ENCODE peak calls at places on chromosomes 7 and 10, in four cellular contexts. A is suprapubic skin, N is IMR-90, H is spleen. C is an unnamed sample.
A peak's percentile ranks its signal among the peaks of the same experiment; 100 is the strongest.

GRCh38 chr7:96710544-96710943 is 898 bp upstream of the SEM1 start:
- DNase-seq in N (no peak), A (no peak), H (no peak), C (no peak)

GRCh38 chr10:120409816-120410215 is 47.2 kb upstream of the PLPP4 start:
- DNase-seq in A (no peak), H (no peak), N (no peak), C (no peak)

GRCh38 chr7:55964261-55964801 is at the start of gene NIPSNAP2:
- DNase-seq in N (peak; percentile 35), A (no peak), H (no peak), C (no peak)

GRCh38 chr7:29878081-29878688 is 71.9 kb downstream of the WIPF3 start:
- DNase-seq in A (no peak), N (peak; percentile 46), H (no peak), C (no peak)

GRCh38 chr10:4824791-4825310 is 1.2 kb upstream of the AKR1E2 start:
- DNase-seq in N (no peak), A (no peak), H (no peak), C (no peak)

GRCh38 chr10:86580549-86580886 is 58.9 kb upstream of the WAPL start:
- DNase-seq in A (no peak), H (no peak), N (no peak), C (no peak)

GRCh38 chr10:76393875-76394706 is 962.7 kb downstream of the LRMDA start:
- DNase-seq in A (no peak), N (peak; percentile 38), H (no peak), C (no peak)

GRCh38 chr7:2460641-2461040 is 15.6 kb downstream of the GRIFIN start:
- DNase-seq in N (no peak), H (no peak), A (no peak), C (no peak)

GRCh38 chr7:32204361-32205018 is 134.3 kb upstream of the PDE1C start:
- DNase-seq in A (no peak), N (peak; percentile 77), H (no peak), C (no peak)

GRCh38 chr7:27213150-27213903 is 13.4 kb upstream of the HOXA13 start:
- DNase-seq in A (no peak), H (peak; percentile 73), N (no peak), C (no peak)

GRCh38 chr10:23314835-23315239 is 29.8 kb downstream of the C10orf67 start:
- DNase-seq in A (no peak), N (peak; percentile 88), H (no peak), C (no peak)

GRCh38 chr7:96691692-96692091 is 18.0 kb downstream of the SEM1 start:
- DNase-seq in H (no peak), N (no peak), A (no peak), C (no peak)

GRCh38 chr7:17939111-17939669 is 1.1 kb downstream of the SNX13 start:
- DNase-seq in A (no peak), N (peak; percentile 30), H (no peak), C (no peak)

GRCh38 chr10:128058746-128059125 is 67.5 kb downstream of the MKI67 start:
- DNase-seq in N (no peak), H (peak; percentile 36), A (no peak), C (no peak)

GRCh38 chr10:128061306-128062300 is 64.6 kb downstream of the MKI67 start:
- DNase-seq in A (peak; percentile 31), H (peak; percentile 75), N (no peak), C (no peak)

GRCh38 chr10:128059915-128060314 is 66.3 kb downstream of the MKI67 start:
- DNase-seq in A (no peak), H (peak; percentile 29), N (no peak), C (no peak)

GRCh38 chr10:128059266-128059850 is 66.9 kb downstream of the MKI67 start:
- DNase-seq in H (peak; percentile 76), N (no peak), A (peak; percentile 60), C (no peak)

DNA sequence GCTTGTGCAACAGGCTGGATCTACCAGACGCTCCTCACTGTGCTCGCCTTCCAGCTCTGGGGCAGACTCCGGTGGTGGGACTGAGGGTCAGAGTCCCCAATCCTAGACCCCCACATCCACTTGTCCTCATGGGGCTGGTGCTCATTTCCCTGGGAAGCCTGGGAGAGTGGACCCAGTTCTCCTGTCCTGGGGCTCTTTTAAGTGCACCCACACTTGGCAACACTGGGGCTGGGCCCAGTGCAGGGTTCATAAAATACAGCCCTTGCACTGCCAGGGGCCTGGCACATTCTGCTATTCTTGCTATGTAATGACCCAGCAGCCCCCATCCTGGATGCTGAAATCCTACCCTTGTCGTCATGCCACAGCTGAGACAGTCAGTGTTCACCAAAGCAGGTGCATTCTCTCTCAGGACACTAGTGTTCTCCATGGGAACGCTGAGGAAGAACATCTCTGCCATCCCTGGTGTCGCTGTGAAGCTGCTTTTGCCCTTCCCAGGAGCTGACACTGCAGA is 65.8 kb downstream of the MKI67 start:
- DNase-seq in N (no peak), H (peak; percentile 76), A (peak; percentile 65), C (no peak)
- H3K27ac ChIP-seq in N (no peak overlapping the region), H (peak overlapping the region; percentile 93), A (no peak overlapping the region), C (peak overlapping the region; percentile 7)

DNA sequence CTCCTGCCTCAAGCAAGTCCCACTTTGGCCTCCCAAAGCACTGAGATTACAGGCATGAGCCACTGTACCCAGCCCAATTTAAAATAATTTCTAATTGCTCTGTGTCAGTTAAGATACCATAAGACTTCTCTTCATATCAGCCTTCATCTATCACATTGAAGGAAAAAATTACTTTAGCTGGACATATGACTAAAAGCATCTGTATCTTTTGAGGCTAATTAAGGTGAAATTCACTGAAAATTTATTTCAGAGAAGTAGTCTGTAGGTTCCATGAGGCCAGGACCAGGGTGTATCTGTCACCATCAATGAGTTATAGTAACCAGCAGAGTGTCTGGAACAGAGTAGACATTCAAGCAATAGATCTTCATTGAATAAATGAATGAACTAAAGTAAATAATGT is 205.2 kb upstream of the PHYHIPL start:
- DNase-seq in N (no peak), H (no peak), A (no peak), C (no peak)
- H3K9me3 ChIP-seq in N (no peaks in the 10 kb centered on the region), H (no peaks in the 10 kb centered on the region), A (no peaks in the 10 kb centered on the region), C (no peaks in the 10 kb centered on the region)

GRCh38 chr7:93047514-93048099 is 70.2 kb downstream of the SAMD9 start:
- DNase-seq in A (no peak), N (no peak), H (no peak), C (no peak)

GRCh38 chr7:93043393-93043985 is 74.3 kb downstream of the SAMD9 start:
- DNase-seq in A (no peak), N (peak; percentile 96), H (peak; percentile 58), C (no peak)

GRCh38 chr7:93048136-93048930 is 69.4 kb downstream of the SAMD9 start:
- DNase-seq in N (peak; percentile 86), H (no peak), A (no peak), C (no peak)

GRCh38 chr7:93044147-93044810 is 73.5 kb downstream of the SAMD9 start:
- DNase-seq in N (peak; percentile 74), A (no peak), H (no peak), C (no peak)

GRCh38 chr7:93046641-93047040 is 71.1 kb downstream of the SAMD9 start:
- DNase-seq in N (no peak), A (no peak), H (no peak), C (no peak)
- TF ChIP-seq POLR2A in N (no peak), A (no peak), H (no peak), C (no peak)

DNA sequence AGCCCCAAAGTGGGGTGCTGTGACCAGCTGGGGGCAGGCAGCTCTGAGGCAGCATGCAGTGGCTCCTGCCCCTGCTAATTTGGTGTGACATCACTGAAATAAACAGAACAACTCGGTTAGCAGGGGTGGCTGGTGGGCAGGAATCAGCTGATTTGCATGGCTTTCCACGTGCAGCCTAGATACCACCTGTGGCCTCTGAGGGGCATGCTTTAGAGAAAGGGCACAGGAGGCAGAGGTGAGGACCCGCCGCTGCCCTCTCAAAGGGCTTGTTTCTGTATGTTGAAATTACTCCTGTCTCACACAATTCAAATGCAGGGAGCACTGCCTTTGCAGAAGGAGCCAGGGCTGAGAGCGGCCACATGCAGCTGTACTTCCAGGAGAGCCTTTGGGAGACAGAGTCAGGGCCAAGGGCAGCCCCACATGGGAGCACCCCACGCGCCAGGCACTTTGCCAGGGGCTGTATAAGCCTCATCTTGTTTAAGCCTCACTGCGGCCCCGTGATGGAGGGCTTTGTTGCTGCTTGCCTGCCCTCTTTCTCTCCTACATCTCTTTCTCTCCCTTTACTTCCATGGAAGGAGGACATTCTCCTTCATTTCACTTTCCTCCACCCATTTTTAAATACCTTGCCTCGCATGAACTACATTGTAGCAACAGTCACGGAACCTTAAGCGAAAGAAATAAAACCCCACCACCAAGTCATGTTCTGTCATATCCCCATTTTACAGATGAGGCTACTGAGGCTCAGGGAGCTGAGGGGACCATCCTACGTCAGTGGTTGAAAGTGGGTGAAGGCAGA is 137.7 kb downstream of the ZMIZ1 start:
- DNase-seq in H (no peak), A (no peak), N (no peak), C (no peak)
- H3K27ac ChIP-seq in H (peak overlapping the region; percentile 52), A (no peak overlapping the region), N (no peak overlapping the region), C (no peak overlapping the region)

GRCh38 chr10:79162022-79162421 is 93.3 kb downstream of the ZMIZ1 start:
- DNase-seq in N (no peak), A (no peak), H (no peak), C (no peak)
- H3K9me3 ChIP-seq in N (no peaks in the 10 kb centered on the region), A (no peaks in the 10 kb centered on the region), H (no peaks in the 10 kb centered on the region), C (no peaks in the 10 kb centered on the region)

GRCh38 chr7:84841809-84842208 is 345.0 kb downstream of the SEMA3D start:
- DNase-seq in N (peak; percentile 74), A (no peak), H (no peak), C (no peak)

GRCh38 chr7:84838857-84839256 is 348.0 kb downstream of the SEMA3D start:
- DNase-seq in A (no peak), H (no peak), N (no peak), C (no peak)

DNA sequence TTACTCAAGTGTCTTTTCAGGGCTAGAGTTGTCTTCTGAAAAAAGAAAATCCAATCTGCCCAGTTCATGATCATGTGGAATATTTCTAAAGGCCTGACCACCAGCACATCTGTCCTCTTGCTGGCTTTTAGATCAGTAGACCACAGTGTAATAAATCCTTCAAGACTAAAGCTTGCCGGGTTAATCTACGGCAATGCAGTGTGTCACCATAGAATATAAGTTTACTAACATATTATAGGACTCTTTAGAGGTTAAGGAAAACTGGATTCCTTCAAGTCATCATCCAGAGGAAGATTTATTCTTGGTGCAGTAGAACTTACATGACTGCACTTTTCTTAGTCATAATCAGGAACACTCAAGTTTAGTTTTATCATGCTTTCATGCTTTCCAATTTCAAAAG is 349.5 kb downstream of the SEMA3D start:
- DNase-seq in N (no peak), H (no peak), A (no peak), C (no peak)
- TF ChIP-seq POLR2A in N (no peak), H (no peak), A (no peak), C (no peak)